ENCODE peak calls at places on chromosome 17, in five cellular contexts. One of them, this sample, is unnamed. For H3K4me1, the result is how much of the 10 kb centered on the place peaks cover.

GRCh38 chr17:21008992-21009671 is 33.7 kb downstream of the USP22 start:
- DNase-seq in mammary epithelial cell: no peak
- DNase-seq in lower lobe of right lung: no peak
- DNase-seq in OCI-LY7: no peak
- DNase-seq in cardiac muscle cell: no peak
- DNase-seq in this sample: no peak

GRCh38 chr17:12600349-12600748 is 65.3 kb upstream of the MYOCD start:
- DNase-seq in cardiac muscle cell: no peak
- DNase-seq in OCI-LY7: no peak
- DNase-seq in mammary epithelial cell: no peak
- DNase-seq in lower lobe of right lung: no peak
- DNase-seq in this sample: no peak

GRCh38 chr17:1506649-1507254 is 9.7 kb downstream of the INPP5K start:
- DNase-seq in lower lobe of right lung: no peak
- DNase-seq in mammary epithelial cell: no peak
- DNase-seq in cardiac muscle cell: peak
- DNase-seq in OCI-LY7: no peak
- DNase-seq in this sample: no peak

GRCh38 chr17:42748906-42749798 is 4.3 kb upstream of the EZH1 start:
- DNase-seq in lower lobe of right lung: no peak
- DNase-seq in cardiac muscle cell: no peak
- DNase-seq in OCI-LY7: no peak
- DNase-seq in mammary epithelial cell: no peak
- DNase-seq in this sample: peak

GRCh38 chr17:68288804-68289203 is 2.1 kb downstream of the SLC16A6 start:
- DNase-seq in OCI-LY7: peak
- DNase-seq in lower lobe of right lung: no peak
- DNase-seq in cardiac muscle cell: no peak
- DNase-seq in mammary epithelial cell: no peak
- DNase-seq in this sample: no peak

GRCh38 chr17:13070732-13071131 is 52.9 kb upstream of the ELAC2 start:
- DNase-seq in mammary epithelial cell: no peak
- DNase-seq in lower lobe of right lung: no peak
- DNase-seq in cardiac muscle cell: no peak
- DNase-seq in OCI-LY7: no peak
- DNase-seq in this sample: no peak

GRCh38 chr17:75979705-75980187 is 706 bp downstream of the TEN1 start:
- DNase-seq in lower lobe of right lung: no peak
- DNase-seq in OCI-LY7: no peak
- DNase-seq in mammary epithelial cell: no peak
- DNase-seq in cardiac muscle cell: no peak
- DNase-seq in this sample: peak

GRCh38 chr17:31064707-31065106 is 30.1 kb upstream of the NF1 start:
- DNase-seq in OCI-LY7: no peak
- DNase-seq in lower lobe of right lung: no peak
- DNase-seq in mammary epithelial cell: peak
- DNase-seq in cardiac muscle cell: no peak
- DNase-seq in this sample: no peak

GRCh38 chr17:81276781-81277180 is 18.3 kb downstream of the SLC38A10 start:
- DNase-seq in lower lobe of right lung: no peak
- DNase-seq in OCI-LY7: no peak
- DNase-seq in cardiac muscle cell: no peak
- DNase-seq in mammary epithelial cell: no peak
- DNase-seq in this sample: no peak

GRCh38 chr17:59331929-59332889 is 754 bp downstream of the YPEL2 start:
- DNase-seq in cardiac muscle cell: peak
- DNase-seq in OCI-LY7: peak
- DNase-seq in lower lobe of right lung: peak
- DNase-seq in mammary epithelial cell: peak
- DNase-seq in this sample: peak

GRCh38 chr17:75876938-75877751 is 1.2 kb downstream of the TRIM47 start:
- DNase-seq in OCI-LY7: peak
- DNase-seq in lower lobe of right lung: peak
- DNase-seq in cardiac muscle cell: no peak
- DNase-seq in mammary epithelial cell: peak
- DNase-seq in this sample: peak

GRCh38 chr17:61360318-61360717 is 39.3 kb upstream of the TBX2 start:
- DNase-seq in mammary epithelial cell: no peak
- DNase-seq in OCI-LY7: no peak
- DNase-seq in cardiac muscle cell: no peak
- DNase-seq in lower lobe of right lung: no peak
- DNase-seq in this sample: no peak

GRCh38 chr17:37818689-37819088 is 73.8 kb upstream of the HNF1B start:
- DNase-seq in lower lobe of right lung: peak
- DNase-seq in cardiac muscle cell: no peak
- DNase-seq in OCI-LY7: no peak
- DNase-seq in mammary epithelial cell: peak
- DNase-seq in this sample: no peak

GRCh38 chr17:75088902-75089417 is 1.2 kb downstream of the SLC16A5 start:
- DNase-seq in mammary epithelial cell: no peak
- DNase-seq in OCI-LY7: no peak
- DNase-seq in cardiac muscle cell: no peak
- DNase-seq in lower lobe of right lung: no peak
- DNase-seq in this sample: no peak

GRCh38 chr17:6574689-6575595 is 18.6 kb upstream of the PITPNM3 start:
- DNase-seq in lower lobe of right lung: peak
- DNase-seq in OCI-LY7: no peak
- DNase-seq in cardiac muscle cell: peak
- DNase-seq in mammary epithelial cell: peak
- DNase-seq in this sample: peak

GRCh38 chr17:13030459-13031305 is 12.9 kb upstream of the ELAC2 start:
- DNase-seq in cardiac muscle cell: peak
- DNase-seq in lower lobe of right lung: no peak
- DNase-seq in mammary epithelial cell: peak
- DNase-seq in OCI-LY7: peak
- DNase-seq in this sample: peak

GRCh38 chr17:71633391-71633849 is 487.4 kb upstream of the SOX9 start:
- DNase-seq in cardiac muscle cell: no peak
- DNase-seq in mammary epithelial cell: peak
- DNase-seq in lower lobe of right lung: no peak
- DNase-seq in OCI-LY7: no peak
- DNase-seq in this sample: peak

GRCh38 chr17:5544115-5544514 is 40.2 kb downstream of the NLRP1 start:
- DNase-seq in mammary epithelial cell: no peak
- DNase-seq in cardiac muscle cell: no peak
- DNase-seq in OCI-LY7: no peak
- DNase-seq in lower lobe of right lung: no peak
- DNase-seq in this sample: no peak

GRCh38 chr17:65666869-65667268 is 105.4 kb upstream of the AXIN2 start:
- DNase-seq in mammary epithelial cell: no peak
- DNase-seq in OCI-LY7: no peak
- DNase-seq in lower lobe of right lung: no peak
- DNase-seq in cardiac muscle cell: no peak
- DNase-seq in this sample: peak

DNA sequence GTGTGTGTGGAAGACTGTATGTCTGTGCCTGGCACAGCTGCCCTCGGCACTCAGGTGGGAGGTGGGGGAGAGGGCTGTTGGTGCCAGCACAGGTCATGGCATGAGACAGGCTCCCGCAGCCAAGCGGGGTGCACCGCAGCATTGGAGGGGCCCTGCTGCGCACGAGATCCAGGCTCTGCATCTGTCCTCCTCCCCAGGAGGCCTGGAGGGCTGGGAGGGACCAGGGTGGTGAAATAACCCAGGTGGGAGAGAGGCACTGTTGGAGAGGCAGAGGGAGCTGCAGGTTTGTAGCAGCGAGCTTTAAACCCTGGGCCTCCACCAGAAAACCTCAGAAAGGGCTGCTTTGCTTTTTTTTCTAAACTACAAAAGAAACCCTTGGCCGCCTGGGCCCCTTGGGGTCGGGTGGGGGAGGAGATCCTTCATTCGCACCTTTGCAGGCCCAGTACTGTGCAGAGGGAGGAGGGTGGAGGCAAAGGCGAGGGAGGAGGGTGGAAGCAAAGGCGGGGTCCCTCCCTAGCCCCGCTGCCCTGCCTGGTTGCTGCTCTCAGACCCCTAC is 241.7 kb downstream of the SEC14L1 start:
- DNase-seq in cardiac muscle cell: no peak
- DNase-seq in OCI-LY7: peak
- DNase-seq in mammary epithelial cell: no peak
- DNase-seq in lower lobe of right lung: no peak
- DNase-seq in this sample: no peak
- H3K4me1 ChIP-seq in cardiac muscle cell: half or more
- H3K4me1 ChIP-seq in OCI-LY7: under half
- H3K4me1 ChIP-seq in mammary epithelial cell: half or more
- H3K4me1 ChIP-seq in lower lobe of right lung: half or more
- H3K4me1 ChIP-seq in this sample: half or more

DNA sequence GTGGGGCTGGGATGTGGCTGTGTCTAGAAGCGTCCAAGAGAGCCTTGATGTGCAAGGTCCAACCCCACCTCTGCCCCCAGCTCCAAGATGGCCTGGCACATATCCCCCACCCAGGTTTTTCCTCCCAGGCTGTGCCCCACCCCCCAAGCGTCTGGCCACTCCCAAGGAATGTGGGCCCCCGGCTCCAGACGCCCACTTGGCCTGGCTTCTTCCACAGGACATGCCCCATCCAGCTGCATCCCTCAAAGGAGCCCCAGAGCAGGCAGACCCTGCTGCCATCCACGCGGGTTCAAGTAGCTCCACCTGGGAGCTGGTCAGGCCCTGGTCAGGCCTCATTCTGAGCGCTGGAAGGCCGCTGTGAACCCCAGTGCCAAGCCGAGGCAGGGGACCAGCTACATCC is 3.2 kb downstream of the CAMKK1 start:
- DNase-seq in mammary epithelial cell: no peak
- DNase-seq in OCI-LY7: no peak
- DNase-seq in cardiac muscle cell: no peak
- DNase-seq in lower lobe of right lung: no peak
- DNase-seq in this sample: peak
- H3K4me1 ChIP-seq in mammary epithelial cell: under half
- H3K4me1 ChIP-seq in OCI-LY7: under half
- H3K4me1 ChIP-seq in cardiac muscle cell: under half
- H3K4me1 ChIP-seq in lower lobe of right lung: half or more
- H3K4me1 ChIP-seq in this sample: half or more

GRCh38 chr17:72947475-72947874 is 145.0 kb downstream of the SLC39A11 start:
- DNase-seq in lower lobe of right lung: no peak
- DNase-seq in cardiac muscle cell: no peak
- DNase-seq in mammary epithelial cell: no peak
- DNase-seq in OCI-LY7: no peak
- DNase-seq in this sample: no peak

GRCh38 chr17:72948115-72948514 is 144.4 kb downstream of the SLC39A11 start:
- DNase-seq in lower lobe of right lung: no peak
- DNase-seq in OCI-LY7: no peak
- DNase-seq in mammary epithelial cell: no peak
- DNase-seq in cardiac muscle cell: no peak
- DNase-seq in this sample: no peak

GRCh38 chr17:72946696-72947095 is 145.8 kb downstream of the SLC39A11 start:
- DNase-seq in mammary epithelial cell: no peak
- DNase-seq in lower lobe of right lung: no peak
- DNase-seq in cardiac muscle cell: no peak
- DNase-seq in OCI-LY7: no peak
- DNase-seq in this sample: no peak

GRCh38 chr17:72945468-72945867 is 147.0 kb downstream of the SLC39A11 start:
- DNase-seq in cardiac muscle cell: no peak
- DNase-seq in mammary epithelial cell: no peak
- DNase-seq in lower lobe of right lung: no peak
- DNase-seq in OCI-LY7: no peak
- DNase-seq in this sample: no peak

DNA sequence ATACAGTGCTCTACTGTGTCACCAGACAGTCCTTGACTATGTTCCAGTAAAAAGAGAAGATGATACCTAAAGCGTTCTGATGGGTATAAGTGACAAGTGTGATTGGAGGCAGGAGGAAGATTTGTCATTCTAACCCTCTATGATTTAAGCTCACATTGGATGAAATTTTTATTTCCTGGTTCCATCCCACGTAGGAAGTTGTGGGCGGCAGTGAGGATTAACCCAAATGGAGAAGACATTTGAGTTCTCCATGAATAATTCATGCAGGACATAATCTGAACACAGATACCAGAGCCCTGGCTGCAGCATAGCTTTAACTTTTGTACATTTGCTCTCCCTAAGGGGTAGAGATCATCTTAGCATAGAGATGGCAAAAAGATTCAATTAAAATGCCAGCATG is 146.4 kb downstream of the SLC39A11 start:
- DNase-seq in mammary epithelial cell: no peak
- DNase-seq in OCI-LY7: no peak
- DNase-seq in lower lobe of right lung: no peak
- DNase-seq in cardiac muscle cell: no peak
- DNase-seq in this sample: no peak
- H3K4me1 ChIP-seq in mammary epithelial cell: under half
- H3K4me1 ChIP-seq in OCI-LY7: under half
- H3K4me1 ChIP-seq in lower lobe of right lung: under half
- H3K4me1 ChIP-seq in cardiac muscle cell: under half
- H3K4me1 ChIP-seq in this sample: under half

DNA sequence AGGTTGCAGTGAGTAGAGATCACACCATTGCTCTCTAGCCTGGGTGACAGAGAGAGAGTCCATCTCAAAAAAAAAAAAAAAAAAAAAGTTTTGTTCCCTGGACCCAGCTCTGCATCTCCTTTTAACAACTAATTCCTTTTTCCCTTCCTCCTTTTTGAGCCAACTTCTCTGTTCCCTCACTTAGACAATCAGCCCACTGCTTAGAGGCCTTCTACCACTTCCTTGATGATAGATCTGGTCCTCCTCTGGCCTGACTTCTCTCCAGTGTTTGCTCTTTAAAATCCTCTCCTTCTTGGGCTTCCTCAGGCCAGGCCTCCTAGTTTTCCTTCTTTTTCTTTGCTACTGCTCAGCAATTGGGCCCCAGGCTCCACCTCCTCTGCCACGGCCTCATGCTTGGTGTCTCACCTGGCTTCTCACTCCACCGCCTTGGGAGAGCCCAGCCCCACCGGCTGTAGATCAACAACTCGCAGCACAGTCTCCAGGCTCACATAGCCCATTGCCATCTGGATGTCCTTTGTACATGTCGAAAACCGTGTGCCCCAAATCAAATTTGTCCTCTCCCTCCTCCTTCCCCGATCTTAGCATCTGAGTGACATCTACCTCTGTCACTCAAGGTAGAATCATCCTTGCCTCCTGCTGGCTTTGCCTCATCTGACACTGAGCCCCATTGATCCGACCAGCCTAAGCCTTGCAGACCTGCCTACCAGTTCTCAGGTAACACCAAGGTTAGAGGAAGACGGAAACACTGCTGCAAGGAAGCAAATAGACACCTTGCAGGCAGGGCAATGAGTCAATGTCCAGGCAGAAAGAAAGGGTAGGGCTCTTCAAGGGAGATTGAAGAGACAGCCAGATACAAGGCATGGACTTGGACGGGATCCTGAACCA is 17.4 kb downstream of the ARHGAP27 start:
- DNase-seq in lower lobe of right lung: no peak
- DNase-seq in OCI-LY7: no peak
- DNase-seq in cardiac muscle cell: no peak
- DNase-seq in mammary epithelial cell: no peak
- DNase-seq in this sample: no peak
- H3K4me1 ChIP-seq in lower lobe of right lung: half or more
- H3K4me1 ChIP-seq in OCI-LY7: under half
- H3K4me1 ChIP-seq in cardiac muscle cell: under half
- H3K4me1 ChIP-seq in mammary epithelial cell: under half
- H3K4me1 ChIP-seq in this sample: under half

This sample was measured in adipocyte.